ENCODE peak calls at places on chromosomes 3 and 15, in six cellular contexts. One of them, this sample, is unnamed.

GRCh38 chr15:78437107-78437761 is 782 bp upstream of the IREB2 start:
- DNase-seq in tibial nerve: no peak
- DNase-seq in AG08395: peak
- DNase-seq in NCI-H345: no peak
- DNase-seq in right cardiac atrium: no peak
- DNase-seq in fibroblast of the conjunctiva: no peak
- DNase-seq in this sample: peak

GRCh38 chr3:38119248-38119544 is 17.7 kb downstream of the ACAA1 start:
- DNase-seq in NCI-H345: no peak
- DNase-seq in tibial nerve: no peak
- DNase-seq in fibroblast of the conjunctiva: no peak
- DNase-seq in AG08395: no peak
- DNase-seq in right cardiac atrium: no peak
- DNase-seq in this sample: no peak

GRCh38 chr15:27686971-27687370 is 412.1 kb downstream of the OCA2 start:
- DNase-seq in right cardiac atrium: no peak
- DNase-seq in fibroblast of the conjunctiva: no peak
- DNase-seq in AG08395: no peak
- DNase-seq in NCI-H345: no peak
- DNase-seq in tibial nerve: no peak
- DNase-seq in this sample: no peak

GRCh38 chr3:59064276-59064675 is 14.5 kb upstream of the CFAP20DC start:
- DNase-seq in tibial nerve: no peak
- DNase-seq in NCI-H345: no peak
- DNase-seq in right cardiac atrium: no peak
- DNase-seq in AG08395: no peak
- DNase-seq in fibroblast of the conjunctiva: no peak
- DNase-seq in this sample: no peak

GRCh38 chr3:28399196-28399595 is 50.6 kb upstream of the AZI2 start:
- DNase-seq in tibial nerve: no peak
- DNase-seq in fibroblast of the conjunctiva: no peak
- DNase-seq in NCI-H345: no peak
- DNase-seq in AG08395: no peak
- DNase-seq in right cardiac atrium: no peak
- DNase-seq in this sample: no peak

GRCh38 chr3:188834349-188834748 is 337.4 kb upstream of the TPRG1 start:
- DNase-seq in AG08395: no peak
- DNase-seq in fibroblast of the conjunctiva: no peak
- DNase-seq in NCI-H345: no peak
- DNase-seq in right cardiac atrium: no peak
- DNase-seq in tibial nerve: no peak
- DNase-seq in this sample: no peak

GRCh38 chr3:57706462-57706861 is 13.6 kb upstream of the DENND6A start:
- DNase-seq in right cardiac atrium: no peak
- DNase-seq in NCI-H345: no peak
- DNase-seq in fibroblast of the conjunctiva: peak
- DNase-seq in tibial nerve: no peak
- DNase-seq in AG08395: peak
- DNase-seq in this sample: peak

GRCh38 chr3:49098429-49098828 is 4.6 kb upstream of the QRICH1 start:
- DNase-seq in fibroblast of the conjunctiva: no peak
- DNase-seq in right cardiac atrium: no peak
- DNase-seq in AG08395: no peak
- DNase-seq in tibial nerve: no peak
- DNase-seq in NCI-H345: no peak
- DNase-seq in this sample: no peak

This sample was measured in AG20443.